ENCODE peak calls at places on chromosomes 5 and 9, in nine cellular contexts. F is mesenteric fat pad, Z is germinal center, S is Kasumi-1, N is NCI-H345, K is NCI-H2081, B is activated T-cell treated with anti-CD3 and anti-CD28 coated beads for 1 hour, P is G401, V is nephron progenitor cell. Y is an unnamed sample.

GRCh38 chr5:139190125-139190524 is 8.0 kb downstream of the SIL1 start:
- DNase-seq in S (no peak), K (no peak), F (no peak), P (no peak), V (no peak), B (no peak), Z (no peak), N (no peak), Y (no peak)

GRCh38 chr5:152405145-152405544 is at the start of gene NMUR2:
- DNase-seq in K (no peak), B (no peak), P (no peak), F (no peak), S (no peak), V (peak; percentile 54), Z (no peak), N (peak; percentile 26), Y (no peak)

GRCh38 chr9:15824310-15824709 is 271.5 kb downstream of the CCDC171 start:
- DNase-seq in Z (no peak), K (no peak), S (no peak), V (no peak), P (no peak), F (no peak), N (no peak), B (no peak), Y (no peak)

GRCh38 chr9:17090041-17090440 is 44.8 kb upstream of the CNTLN start:
- DNase-seq in P (no peak), S (no peak), Z (no peak), B (no peak), F (no peak), K (no peak), V (no peak), N (no peak), Y (no peak)

GRCh38 chr5:31415009-31415923 is 116.6 kb downstream of the DROSHA start:
- DNase-seq in Z (no peak), F (no peak), B (no peak), S (no peak), P (no peak), V (no peak), K (peak; percentile 62), N (no peak), Y (no peak)

GRCh38 chr5:168219515-168220410 is 71.7 kb upstream of the WWC1 start:
- DNase-seq in K (peak; percentile 76), V (peak; percentile 56), Z (peak; percentile 72), N (peak; percentile 67), F (no peak), B (no peak), P (peak; percentile 88), S (peak; percentile 78), Y (no peak)

GRCh38 chr5:168947212-168947868 is 353.6 kb downstream of the SLIT3 start:
- DNase-seq in S (peak; percentile 65), V (peak; percentile 75), Z (peak; percentile 54), K (no peak), F (no peak), N (peak; percentile 64), P (no peak), B (no peak), Y (no peak)

GRCh38 chr9:11457809-11458785 is 845.3 kb upstream of the PTPRD start:
- DNase-seq in B (no peak), P (peak; percentile 4), S (no peak), K (no peak), Z (no peak), F (no peak), N (no peak), V (no peak), Y (no peak)

GRCh38 chr5:31530541-31531265 is 1.2 kb downstream of the DROSHA start:
- DNase-seq in B (no peak), V (no peak), K (no peak), P (no peak), Z (no peak), S (no peak), F (no peak), N (no peak), Y (no peak)

GRCh38 chr5:76601470-76601869 is 21.7 kb downstream of the F2RL2 start:
- DNase-seq in K (peak; percentile 39), P (peak; percentile 55), F (no peak), N (peak; percentile 17), S (peak; percentile 78), Z (peak; percentile 43), V (peak; percentile 9), B (no peak), Y (no peak)

GRCh38 chr5:113268232-113268631 is 166.6 kb downstream of the TSSK1B start:
- DNase-seq in F (no peak), Z (no peak), B (no peak), S (no peak), K (no peak), N (no peak), P (no peak), V (no peak), Y (no peak)

Y was measured in CD4-positive, alpha-beta T cell.